ENCODE peak calls at places on chromosomes 1 and 21, in six cellular contexts. W is fibroblast of lung; M is effector memory CD8-positive, alpha-beta T cell; O is AG20443; U is GM23248; I is PC-9. V is an unnamed sample.

GRCh38 chr1:86137458-86137857 is 19.1 kb downstream of the COL24A1 start:
- DNase-seq in W (peak), M (no peak), O (peak), U (peak), I (no peak), V (peak)

GRCh38 chr1:222749927-222750326 is 12.9 kb downstream of the FAM177B start:
- DNase-seq in W (no peak), M (no peak), O (no peak), U (no peak), I (no peak), V (no peak)

GRCh38 chr21:34498623-34499022 is 13.4 kb downstream of the KCNE1 start:
- DNase-seq in W (no peak), M (no peak), O (no peak), U (no peak), I (no peak), V (no peak)

GRCh38 chr1:66981679-66982078 is 56.9 kb downstream of the MIER1 start:
- DNase-seq in W (no peak), M (peak), O (peak), U (peak), I (no peak), V (no peak)

GRCh38 chr1:52739699-52740467 is 13.6 kb downstream of the ZYG11B start:
- DNase-seq in W (no peak), M (no peak), O (no peak), U (no peak), I (peak), V (no peak)

GRCh38 chr1:222950892-222951291 is 136.1 kb downstream of the DISP1 start:
- DNase-seq in W (peak), M (no peak), O (no peak), U (no peak), I (peak), V (no peak)

GRCh38 chr1:20105856-20106255 is 13.5 kb downstream of the PLA2G2D start:
- DNase-seq in W (peak), M (no peak), O (no peak), U (no peak), I (peak), V (peak)

GRCh38 chr1:178536844-178537371 is 24.0 kb downstream of the TEX35 start:
- DNase-seq in W (peak), M (no peak), O (peak), U (peak), I (peak), V (peak)

GRCh38 chr21:15028186-15028585 is 36.6 kb downstream of the NRIP1 start:
- DNase-seq in W (no peak), M (no peak), O (no peak), U (no peak), I (no peak), V (no peak)

GRCh38 chr1:210250665-210250997 is 18.0 kb downstream of the SERTAD4 start:
- DNase-seq in W (peak), M (no peak), O (no peak), U (no peak), I (no peak), V (no peak)

GRCh38 chr1:95006681-95007080 is 66.1 kb downstream of the ALG14 start:
- DNase-seq in W (peak), M (no peak), O (no peak), U (no peak), I (no peak), V (peak)

GRCh38 chr1:181208967-181209366 is 120.5 kb downstream of the IER5 start:
- DNase-seq in W (no peak), M (no peak), O (no peak), U (no peak), I (no peak), V (no peak)

GRCh38 chr21:18070392-18070791 is 174.2 kb upstream of the CHODL start:
- DNase-seq in W (no peak), M (no peak), O (no peak), U (no peak), I (no peak), V (no peak)

GRCh38 chr1:212699104-212699838 is 369 bp downstream of the BATF3 start:
- DNase-seq in W (peak), M (peak), O (peak), U (peak), I (no peak), V (no peak)

GRCh38 chr1:160006312-160006940 is 25.4 kb downstream of the PIGM start:
- DNase-seq in W (peak), M (peak), O (peak), U (peak), I (peak), V (peak)

GRCh38 chr1:240803151-240803550 is 191.2 kb upstream of the GREM2 start:
- DNase-seq in W (peak), M (no peak), O (peak), U (peak), I (no peak), V (peak)

GRCh38 chr1:47752560-47752959 is 244.6 kb downstream of the TRABD2B start:
- DNase-seq in W (no peak), M (no peak), O (no peak), U (no peak), I (no peak), V (no peak)

GRCh38 chr21:27564684-27565280 is 597.9 kb upstream of the ADAMTS5 start:
- DNase-seq in W (peak), M (no peak), O (peak), U (peak), I (no peak), V (peak)

GRCh38 chr1:55035904-55036303 is 3.4 kb upstream of the PCSK9 start:
- DNase-seq in W (no peak), M (no peak), O (no peak), U (no peak), I (peak), V (no peak)

GRCh38 chr1:66316464-66317155 is 217.3 kb upstream of the SGIP1 start:
- DNase-seq in W (no peak), M (no peak), O (peak), U (peak), I (no peak), V (no peak)

GRCh38 chr1:233584931-233585330 is 29.0 kb upstream of the KCNK1 start:
- DNase-seq in W (no peak), M (no peak), O (no peak), U (no peak), I (no peak), V (no peak)

GRCh38 chr1:20312310-20312709 is 21.6 kb downstream of the VWA5B1 start:
- DNase-seq in W (no peak), M (no peak), O (no peak), U (no peak), I (no peak), V (no peak)

GRCh38 chr1:117585086-117585485 is 20.8 kb upstream of the TENT5C start:
- DNase-seq in W (no peak), M (no peak), O (no peak), U (no peak), I (no peak), V (no peak)

GRCh38 chr1:53025778-53026131 is 36.3 kb upstream of the PODN start:
- DNase-seq in W (no peak), M (no peak), O (no peak), U (no peak), I (no peak), V (no peak)

GRCh38 chr1:109152196-109152595 is 38.3 kb downstream of the ELAPOR1 start:
- DNase-seq in W (no peak), M (no peak), O (no peak), U (no peak), I (peak), V (no peak)

GRCh38 chr1:206489980-206490534 is 17.3 kb upstream of the RASSF5 start:
- DNase-seq in W (peak), M (peak), O (peak), U (peak), I (peak), V (peak)

GRCh38 chr1:10687142-10687715 is 109.2 kb downstream of the CASZ1 start:
- DNase-seq in W (no peak), M (no peak), O (no peak), U (no peak), I (no peak), V (no peak)

GRCh38 chr1:24952413-24952841 is 22.4 kb upstream of the RUNX3 start:
- DNase-seq in W (no peak), M (peak), O (no peak), U (no peak), I (no peak), V (no peak)

GRCh38 chr1:11692899-11693590 is 1.5 kb downstream of the DRAXIN start:
- DNase-seq in W (peak), M (peak), O (peak), U (peak), I (peak), V (peak)

GRCh38 chr1:211485480-211485857 is 6.5 kb downstream of the RD3 start:
- DNase-seq in W (no peak), M (no peak), O (no peak), U (no peak), I (no peak), V (no peak)

GRCh38 chr1:58206749-58207148 is 339.8 kb downstream of the OMA1 start:
- DNase-seq in W (no peak), M (no peak), O (no peak), U (no peak), I (no peak), V (no peak)

GRCh38 chr1:202589190-202589680 is 121.0 kb downstream of the SYT2 start:
- DNase-seq in W (peak), M (no peak), O (peak), U (peak), I (peak), V (peak)

GRCh38 chr1:166479052-166479631 is 312.3 kb upstream of the FAM78B start:
- DNase-seq in W (peak), M (peak), O (peak), U (peak), I (no peak), V (no peak)

V was measured in astrocyte.